ENCODE peak calls at places on chromosomes 6 and 20, in six cellular contexts. U is HuH-7.5; Q is cardiac muscle cell; W is cardiac fibroblast; R is CD4-positive, CD25-positive, alpha-beta regulatory T cell; B is C1 segment of cervical spinal cord. T is an unnamed sample.

GRCh38 chr6:88704980-88705379 is 258.4 kb downstream of the RNGTT start:
- DNase-seq in U (no peak), Q (no peak), W (no peak), R (no peak), B (no peak), T (no peak)

GRCh38 chr6:37119387-37119886 is 50.5 kb upstream of the PIM1 start:
- DNase-seq in U (no peak), Q (no peak), W (no peak), R (no peak), B (no peak), T (no peak)

GRCh38 chr6:52749546-52750152 is 13.6 kb downstream of the GSTA2 start:
- DNase-seq in U (no peak), Q (no peak), W (no peak), R (no peak), B (no peak), T (no peak)

GRCh38 chr20:23128461-23129125 is 42.5 kb upstream of the CD93 start:
- DNase-seq in U (no peak), Q (no peak), W (no peak), R (no peak), B (no peak), T (no peak)

GRCh38 chr6:6007311-6008113 is 787 bp upstream of the NRN1 start:
- DNase-seq in U (no peak), Q (no peak), W (no peak), R (peak; percentile 50), B (no peak), T (peak; percentile 47)

GRCh38 chr6:39092124-39092523 is 22.9 kb downstream of the SAYSD1 start:
- DNase-seq in U (no peak), Q (no peak), W (no peak), R (no peak), B (no peak), T (no peak)

GRCh38 chr6:54710430-54710829 is 136.1 kb upstream of the FAM83B start:
- DNase-seq in U (no peak), Q (no peak), W (no peak), R (no peak), B (no peak), T (no peak)

GRCh38 chr6:45378324-45378926 is 691 bp upstream of the SUPT3H start:
- DNase-seq in U (no peak), Q (no peak), W (no peak), R (peak; percentile 56), B (no peak), T (no peak)

GRCh38 chr20:46640536-46641311 is 10.5 kb downstream of the SLC13A3 start:
- DNase-seq in U (no peak), Q (no peak), W (no peak), R (no peak), B (no peak), T (no peak)

GRCh38 chr20:50189681-50190250 is 864 bp upstream of the CEBPB start:
- DNase-seq in U (no peak), Q (peak; percentile 22), W (no peak), R (no peak), B (no peak), T (no peak)

GRCh38 chr6:129267028-129267427 is 384.1 kb downstream of the LAMA2 start:
- DNase-seq in U (no peak), Q (no peak), W (no peak), R (no peak), B (no peak), T (no peak)

GRCh38 chr6:3314176-3314575 is 55.4 kb downstream of the PSMG4 start:
- DNase-seq in U (no peak), Q (no peak), W (no peak), R (no peak), B (no peak), T (no peak)

GRCh38 chr6:112912351-112913101 is 565.4 kb downstream of the RFPL4B start:
- DNase-seq in U (no peak), Q (peak; percentile 71), W (peak; percentile 42), R (no peak), B (no peak), T (no peak)

GRCh38 chr6:43910638-43911353 is 140.8 kb downstream of the VEGFA start:
- DNase-seq in U (no peak), Q (peak; percentile 81), W (peak; percentile 78), R (no peak), B (no peak), T (no peak)

GRCh38 chr20:13220857-13221297 is at the start of gene ISM1:
- DNase-seq in U (peak; percentile 58), Q (peak; percentile 9), W (peak; percentile 5), R (peak; percentile 42), B (no peak), T (peak; percentile 36)

GRCh38 chr6:159522877-159523547 is 170.0 kb downstream of the SOD2 start:
- DNase-seq in U (no peak), Q (no peak), W (no peak), R (no peak), B (no peak), T (no peak)

GRCh38 chr6:144305985-144306384 is 20.9 kb downstream of the UTRN start:
- DNase-seq in U (no peak), Q (no peak), W (peak; percentile 37), R (peak; percentile 26), B (no peak), T (no peak)

GRCh38 chr6:1774541-1774940 is 164.8 kb downstream of the FOXC1 start:
- DNase-seq in U (no peak), Q (no peak), W (no peak), R (no peak), B (no peak), T (no peak)

T was measured in B cell.